ENCODE peak calls at places on chromosomes 12 and 14, in nine cellular contexts. One of them, this sample, is unnamed.

GRCh38 chr12:65209655-65210043 is 40.3 kb downstream of the LEMD3 start:
- DNase-seq in ascending aorta: no peak
- DNase-seq in WTC11: no peak
- DNase-seq in right lobe of liver: no peak
- DNase-seq in left ventricle myocardium inferior: no peak
- DNase-seq in HCT116: no peak
- DNase-seq in mucosa of descending colon: no peak
- DNase-seq in lower leg skin: no peak
- DNase-seq in RWPE1: no peak
- DNase-seq in this sample: no peak

GRCh38 chr14:56115471-56115870 is 2.7 kb upstream of the PELI2 start:
- DNase-seq in ascending aorta: no peak
- DNase-seq in WTC11: no peak
- DNase-seq in right lobe of liver: no peak
- DNase-seq in left ventricle myocardium inferior: no peak
- DNase-seq in HCT116: no peak
- DNase-seq in mucosa of descending colon: no peak
- DNase-seq in lower leg skin: no peak
- DNase-seq in RWPE1: no peak
- DNase-seq in this sample: no peak

GRCh38 chr14:92352158-92352985 is 29.4 kb downstream of the SLC24A4 start:
- DNase-seq in ascending aorta: no peak
- DNase-seq in WTC11: peak; percentile 67
- DNase-seq in right lobe of liver: no peak
- DNase-seq in left ventricle myocardium inferior: no peak
- DNase-seq in HCT116: peak; percentile 40
- DNase-seq in mucosa of descending colon: no peak
- DNase-seq in lower leg skin: no peak
- DNase-seq in RWPE1: no peak
- DNase-seq in this sample: no peak

GRCh38 chr14:79680087-79680486 is 531.2 kb downstream of the DIO2 start:
- DNase-seq in ascending aorta: no peak
- DNase-seq in WTC11: peak; percentile 17
- DNase-seq in right lobe of liver: no peak
- DNase-seq in left ventricle myocardium inferior: no peak
- DNase-seq in HCT116: no peak
- DNase-seq in mucosa of descending colon: no peak
- DNase-seq in lower leg skin: no peak
- DNase-seq in RWPE1: no peak
- DNase-seq in this sample: no peak

GRCh38 chr14:96239759-96240158 is 16.3 kb upstream of the BDKRB1 start:
- DNase-seq in ascending aorta: no peak
- DNase-seq in WTC11: no peak
- DNase-seq in right lobe of liver: no peak
- DNase-seq in left ventricle myocardium inferior: no peak
- DNase-seq in HCT116: no peak
- DNase-seq in mucosa of descending colon: no peak
- DNase-seq in lower leg skin: no peak
- DNase-seq in RWPE1: no peak
- DNase-seq in this sample: no peak

GRCh38 chr14:73462815-73463214 is 4.5 kb upstream of the NUMB start:
- DNase-seq in ascending aorta: no peak
- DNase-seq in WTC11: no peak
- DNase-seq in right lobe of liver: no peak
- DNase-seq in left ventricle myocardium inferior: no peak
- DNase-seq in HCT116: no peak
- DNase-seq in mucosa of descending colon: no peak
- DNase-seq in lower leg skin: no peak
- DNase-seq in RWPE1: no peak
- DNase-seq in this sample: no peak

GRCh38 chr14:31968107-31968810 is 108.8 kb upstream of the ARHGAP5 start:
- DNase-seq in ascending aorta: no peak
- DNase-seq in WTC11: no peak
- DNase-seq in right lobe of liver: no peak
- DNase-seq in left ventricle myocardium inferior: no peak
- DNase-seq in HCT116: no peak
- DNase-seq in mucosa of descending colon: no peak
- DNase-seq in lower leg skin: no peak
- DNase-seq in RWPE1: no peak
- DNase-seq in this sample: no peak

GRCh38 chr12:75709474-75709873 is 198.1 kb upstream of the KRR1 start:
- DNase-seq in ascending aorta: no peak
- DNase-seq in WTC11: no peak
- DNase-seq in right lobe of liver: no peak
- DNase-seq in left ventricle myocardium inferior: no peak
- DNase-seq in HCT116: no peak
- DNase-seq in mucosa of descending colon: no peak
- DNase-seq in lower leg skin: no peak
- DNase-seq in RWPE1: no peak
- DNase-seq in this sample: no peak

GRCh38 chr12:120846721-120847120 is 57.4 kb downstream of the SPPL3 start:
- DNase-seq in ascending aorta: no peak
- DNase-seq in WTC11: no peak
- DNase-seq in right lobe of liver: no peak
- DNase-seq in left ventricle myocardium inferior: no peak
- DNase-seq in HCT116: no peak
- DNase-seq in mucosa of descending colon: no peak
- DNase-seq in lower leg skin: no peak
- DNase-seq in RWPE1: no peak
- DNase-seq in this sample: no peak

GRCh38 chr12:78898416-78898815 is 33.8 kb downstream of the SYT1 start:
- DNase-seq in ascending aorta: no peak
- DNase-seq in WTC11: no peak
- DNase-seq in right lobe of liver: peak; percentile 24
- DNase-seq in left ventricle myocardium inferior: peak; percentile 46
- DNase-seq in HCT116: no peak
- DNase-seq in mucosa of descending colon: no peak
- DNase-seq in lower leg skin: no peak
- DNase-seq in RWPE1: no peak
- DNase-seq in this sample: no peak

GRCh38 chr12:49705479-49706267 is 1.5 kb downstream of the FMNL3 start:
- DNase-seq in ascending aorta: peak; percentile 24
- DNase-seq in WTC11: peak; percentile 28
- DNase-seq in right lobe of liver: peak; percentile 30
- DNase-seq in left ventricle myocardium inferior: peak; percentile 29
- DNase-seq in HCT116: no peak
- DNase-seq in mucosa of descending colon: peak; percentile 63
- DNase-seq in lower leg skin: peak; percentile 16
- DNase-seq in RWPE1: no peak
- DNase-seq in this sample: no peak

GRCh38 chr12:58537278-58537677 is 383.0 kb downstream of the LRIG3 start:
- DNase-seq in ascending aorta: no peak
- DNase-seq in WTC11: no peak
- DNase-seq in right lobe of liver: no peak
- DNase-seq in left ventricle myocardium inferior: no peak
- DNase-seq in HCT116: no peak
- DNase-seq in mucosa of descending colon: no peak
- DNase-seq in lower leg skin: no peak
- DNase-seq in RWPE1: no peak
- DNase-seq in this sample: no peak

GRCh38 chr12:58544281-58544680 is 376.0 kb downstream of the LRIG3 start:
- DNase-seq in ascending aorta: no peak
- DNase-seq in WTC11: no peak
- DNase-seq in right lobe of liver: no peak
- DNase-seq in left ventricle myocardium inferior: no peak
- DNase-seq in HCT116: no peak
- DNase-seq in mucosa of descending colon: no peak
- DNase-seq in lower leg skin: no peak
- DNase-seq in RWPE1: no peak
- DNase-seq in this sample: no peak

GRCh38 chr12:58539295-58539694 is 381.0 kb downstream of the LRIG3 start:
- DNase-seq in ascending aorta: no peak
- DNase-seq in WTC11: no peak
- DNase-seq in right lobe of liver: no peak
- DNase-seq in left ventricle myocardium inferior: no peak
- DNase-seq in HCT116: no peak
- DNase-seq in mucosa of descending colon: no peak
- DNase-seq in lower leg skin: no peak
- DNase-seq in RWPE1: no peak
- DNase-seq in this sample: no peak

GRCh38 chr12:58540480-58541299 is 379.6 kb downstream of the LRIG3 start:
- DNase-seq in ascending aorta: no peak
- DNase-seq in WTC11: peak; percentile 84
- DNase-seq in right lobe of liver: peak; percentile 61
- DNase-seq in left ventricle myocardium inferior: peak; percentile 60
- DNase-seq in HCT116: peak; percentile 59
- DNase-seq in mucosa of descending colon: peak; percentile 53
- DNase-seq in lower leg skin: peak; percentile 65
- DNase-seq in RWPE1: peak; percentile 48
- DNase-seq in this sample: peak; percentile 83

DNA sequence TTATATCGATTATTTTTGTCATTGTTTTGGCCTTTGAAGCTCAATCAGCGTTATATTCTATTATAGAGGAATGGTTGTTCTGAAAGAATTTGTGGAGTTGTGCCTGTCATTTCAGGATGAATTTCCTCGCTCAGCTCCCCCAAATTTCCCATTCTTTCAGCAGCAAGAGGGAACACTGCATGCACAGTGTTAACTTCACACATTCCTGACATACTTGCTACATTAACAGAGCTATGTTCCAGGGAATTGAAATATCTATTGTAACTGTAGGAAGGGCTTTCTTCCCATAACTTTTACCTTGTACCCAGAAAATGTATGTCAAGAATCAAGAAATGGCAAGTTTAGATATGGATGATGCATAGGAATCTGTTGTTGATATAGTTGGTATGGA is 379.0 kb downstream of the LRIG3 start:
- DNase-seq in ascending aorta: no peak
- DNase-seq in WTC11: no peak
- DNase-seq in right lobe of liver: no peak
- DNase-seq in left ventricle myocardium inferior: no peak
- DNase-seq in HCT116: no peak
- DNase-seq in mucosa of descending colon: no peak
- DNase-seq in lower leg skin: no peak
- DNase-seq in RWPE1: no peak
- DNase-seq in this sample: no peak
- TF ChIP-seq CTCF in ascending aorta: no peak
- TF ChIP-seq CTCF in WTC11: no peak
- TF ChIP-seq CTCF in right lobe of liver: no peak
- TF ChIP-seq CTCF in left ventricle myocardium inferior: no peak
- TF ChIP-seq CTCF in HCT116: no peak
- TF ChIP-seq CTCF in mucosa of descending colon: no peak
- TF ChIP-seq CTCF in lower leg skin: no peak
- TF ChIP-seq CTCF in RWPE1: no peak
- TF ChIP-seq CTCF in this sample: no peak

GRCh38 chr14:68172664-68173063 is 353.1 kb downstream of the RAD51B start:
- DNase-seq in ascending aorta: no peak
- DNase-seq in WTC11: no peak
- DNase-seq in right lobe of liver: no peak
- DNase-seq in left ventricle myocardium inferior: no peak
- DNase-seq in HCT116: peak; percentile 34
- DNase-seq in mucosa of descending colon: no peak
- DNase-seq in lower leg skin: no peak
- DNase-seq in RWPE1: no peak
- DNase-seq in this sample: no peak

GRCh38 chr14:68168460-68169109 is 349.0 kb downstream of the RAD51B start:
- DNase-seq in ascending aorta: no peak
- DNase-seq in WTC11: no peak
- DNase-seq in right lobe of liver: no peak
- DNase-seq in left ventricle myocardium inferior: no peak
- DNase-seq in HCT116: no peak
- DNase-seq in mucosa of descending colon: no peak
- DNase-seq in lower leg skin: no peak
- DNase-seq in RWPE1: no peak
- DNase-seq in this sample: no peak

GRCh38 chr14:68173227-68173972 is 353.8 kb downstream of the RAD51B start:
- DNase-seq in ascending aorta: no peak
- DNase-seq in WTC11: no peak
- DNase-seq in right lobe of liver: no peak
- DNase-seq in left ventricle myocardium inferior: no peak
- DNase-seq in HCT116: no peak
- DNase-seq in mucosa of descending colon: no peak
- DNase-seq in lower leg skin: no peak
- DNase-seq in RWPE1: no peak
- DNase-seq in this sample: no peak

GRCh38 chr14:68174446-68174845 is 354.9 kb downstream of the RAD51B start:
- DNase-seq in ascending aorta: no peak
- DNase-seq in WTC11: no peak
- DNase-seq in right lobe of liver: no peak
- DNase-seq in left ventricle myocardium inferior: no peak
- DNase-seq in HCT116: no peak
- DNase-seq in mucosa of descending colon: no peak
- DNase-seq in lower leg skin: no peak
- DNase-seq in RWPE1: no peak
- DNase-seq in this sample: no peak

GRCh38 chr14:68172216-68172615 is 352.6 kb downstream of the RAD51B start:
- DNase-seq in ascending aorta: no peak
- DNase-seq in WTC11: no peak
- DNase-seq in right lobe of liver: no peak
- DNase-seq in left ventricle myocardium inferior: no peak
- DNase-seq in HCT116: no peak
- DNase-seq in mucosa of descending colon: no peak
- DNase-seq in lower leg skin: no peak
- DNase-seq in RWPE1: no peak
- DNase-seq in this sample: no peak
- TF ChIP-seq CTCF in ascending aorta: no peak
- TF ChIP-seq CTCF in WTC11: no peak
- TF ChIP-seq CTCF in right lobe of liver: no peak
- TF ChIP-seq CTCF in left ventricle myocardium inferior: no peak
- TF ChIP-seq CTCF in HCT116: no peak
- TF ChIP-seq CTCF in mucosa of descending colon: no peak
- TF ChIP-seq CTCF in lower leg skin: no peak
- TF ChIP-seq CTCF in RWPE1: no peak
- TF ChIP-seq CTCF in this sample: no peak

GRCh38 chr12:104132351-104132956 is 5.6 kb downstream of the NFYB start:
- DNase-seq in ascending aorta: no peak
- DNase-seq in WTC11: no peak
- DNase-seq in right lobe of liver: no peak
- DNase-seq in left ventricle myocardium inferior: no peak
- DNase-seq in HCT116: no peak
- DNase-seq in mucosa of descending colon: no peak
- DNase-seq in lower leg skin: no peak
- DNase-seq in RWPE1: no peak
- DNase-seq in this sample: no peak
- TF ChIP-seq CTCF in ascending aorta: no peak
- TF ChIP-seq CTCF in WTC11: no peak
- TF ChIP-seq CTCF in right lobe of liver: no peak
- TF ChIP-seq CTCF in left ventricle myocardium inferior: no peak
- TF ChIP-seq CTCF in HCT116: no peak
- TF ChIP-seq CTCF in mucosa of descending colon: no peak
- TF ChIP-seq CTCF in lower leg skin: no peak
- TF ChIP-seq CTCF in RWPE1: no peak
- TF ChIP-seq CTCF in this sample: no peak

DNA sequence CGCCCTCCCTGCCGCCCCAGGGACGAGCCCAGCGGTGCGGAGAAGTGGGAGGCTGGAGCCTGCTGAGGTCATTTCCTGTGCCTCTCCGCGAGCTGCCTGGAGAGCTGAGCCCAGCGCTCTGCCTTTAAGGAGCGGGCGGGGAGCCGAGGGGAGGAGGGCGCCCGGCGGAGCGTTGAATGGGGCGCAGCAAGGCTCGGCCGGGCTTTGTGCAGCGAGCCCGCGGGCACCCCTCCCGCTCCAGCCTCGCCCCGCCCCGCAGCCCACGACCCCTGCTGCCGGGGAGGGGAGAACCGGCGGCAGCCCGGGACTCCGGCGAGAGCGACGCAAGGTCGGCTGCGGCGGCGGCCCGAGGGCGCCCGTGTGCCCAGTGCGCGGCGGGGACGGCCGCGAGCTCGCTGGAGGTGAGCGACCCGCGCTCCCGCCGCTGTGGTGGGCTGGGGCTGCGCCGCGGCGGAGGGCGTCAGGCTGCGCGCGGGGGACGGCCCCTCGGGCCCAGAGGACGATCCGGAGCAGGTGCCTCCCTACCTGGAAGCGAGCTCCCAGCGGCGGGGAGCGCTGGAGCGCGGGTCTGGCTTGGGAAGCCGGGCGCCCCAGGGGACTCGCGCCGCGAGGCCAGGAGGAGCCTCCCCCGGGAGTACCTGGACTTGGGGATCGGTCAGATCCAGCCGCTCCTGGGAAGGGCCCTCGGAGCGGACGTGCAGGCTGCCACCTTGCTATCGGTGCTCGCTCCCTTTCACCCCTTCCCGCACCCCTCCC is at the start of gene PLEKHH1:
- DNase-seq in ascending aorta: no peak
- DNase-seq in WTC11: peak; percentile 75
- DNase-seq in right lobe of liver: peak; percentile 85
- DNase-seq in left ventricle myocardium inferior: peak; percentile 80
- DNase-seq in HCT116: peak; percentile 47
- DNase-seq in mucosa of descending colon: peak; percentile 89
- DNase-seq in lower leg skin: peak; percentile 57
- DNase-seq in RWPE1: peak; percentile 76
- DNase-seq in this sample: peak; percentile 74
- TF ChIP-seq CTCF in ascending aorta: no peak
- TF ChIP-seq CTCF in WTC11: no peak
- TF ChIP-seq CTCF in right lobe of liver: no peak
- TF ChIP-seq CTCF in left ventricle myocardium inferior: no peak
- TF ChIP-seq CTCF in HCT116: no peak
- TF ChIP-seq CTCF in mucosa of descending colon: no peak
- TF ChIP-seq CTCF in lower leg skin: no peak
- TF ChIP-seq CTCF in RWPE1: peak; percentile 4
- TF ChIP-seq CTCF in this sample: no peak

This sample was measured in Calu3.